ENCODE peak calls at places on chromosomes 1 and 21, in four cellular contexts. E is MM.1S, O is trophoblast cell, Y is body of pancreas. L is an unnamed sample.

GRCh38 chr1:15423355-15424077 is 13.8 kb downstream of the EFHD2 start:
- DNase-seq in E (no peak), O (no peak), Y (peak; percentile 63), L (peak; percentile 56)

GRCh38 chr1:167135281-167135840 is 41.5 kb downstream of the STYXL2 start:
- DNase-seq in E (no peak), O (no peak), Y (no peak), L (no peak)

GRCh38 chr1:195475568-195475967 is 1132.7 kb downstream of the KCNT2 start:
- DNase-seq in Y (no peak), E (no peak), O (no peak), L (no peak)

GRCh38 chr21:44572959-44573583 is 458 bp upstream of the KRTAP10-4 start:
- DNase-seq in E (no peak), Y (no peak), O (no peak), L (no peak)

GRCh38 chr1:220717800-220718640 is 27.9 kb downstream of the C1orf115 start:
- DNase-seq in E (no peak), O (no peak), Y (no peak), L (no peak)

GRCh38 chr1:234710381-234710780 is 100.4 kb upstream of the IRF2BP2 start:
- DNase-seq in E (no peak), Y (no peak), O (no peak), L (no peak)

GRCh38 chr21:18354947-18355346 is 48.6 kb downstream of the TMPRSS15 start:
- DNase-seq in Y (no peak), E (no peak), O (peak; percentile 3), L (no peak)

GRCh38 chr1:55542901-55543504 is 327.8 kb upstream of the USP24 start:
- DNase-seq in O (no peak), Y (no peak), E (no peak), L (no peak)

GRCh38 chr1:89489037-89489729 is 35.4 kb upstream of the LRRC8B start:
- DNase-seq in O (no peak), E (no peak), Y (no peak), L (no peak)

GRCh38 chr1:45846931-45847330 is 43.5 kb downstream of the MAST2 start:
- DNase-seq in O (no peak), E (no peak), Y (no peak), L (no peak)

GRCh38 chr1:225477296-225477911 is 49.6 kb upstream of the LBR start:
- DNase-seq in O (no peak), Y (no peak), E (no peak), L (no peak)

GRCh38 chr1:228793032-228793431 is 57.8 kb downstream of the RHOU start:
- DNase-seq in E (no peak), Y (no peak), O (no peak), L (no peak)

GRCh38 chr1:227901906-227902640 is 45.7 kb downstream of the WNT9A start:
- DNase-seq in E (no peak), Y (no peak), O (no peak), L (no peak)

GRCh38 chr1:46278807-46279206 is 24.6 kb downstream of the LRRC41 start:
- DNase-seq in Y (no peak), O (no peak), E (no peak), L (no peak)

GRCh38 chr1:159879977-159880376 is 17.5 kb upstream of the VSIG8 start:
- DNase-seq in O (peak; percentile 33), E (peak; percentile 61), Y (no peak), L (no peak)

GRCh38 chr1:23403735-23404486 is 20.6 kb downstream of the TCEA3 start:
- DNase-seq in E (peak; percentile 75), Y (peak; percentile 91), O (peak; percentile 76), L (peak; percentile 95)

GRCh38 chr1:169124459-169124858 is 18.0 kb downstream of the ATP1B1 start:
- DNase-seq in E (no peak), Y (peak; percentile 61), O (peak; percentile 77), L (no peak)

GRCh38 chr1:182629674-182630073 is 25.5 kb upstream of the RGS16 start:
- DNase-seq in E (no peak), Y (no peak), O (no peak), L (peak; percentile 32)

GRCh38 chr21:27164208-27165172 is 197.6 kb upstream of the ADAMTS5 start:
- DNase-seq in O (no peak), E (no peak), Y (no peak), L (no peak)

GRCh38 chr1:51472349-51472748 is 46.7 kb downstream of the EPS15 start:
- DNase-seq in E (no peak), Y (no peak), O (no peak), L (no peak)

GRCh38 chr1:154961207-154961496 is 430 bp downstream of the PYGO2 start:
- DNase-seq in Y (no peak), E (no peak), O (peak; percentile 45), L (no peak)

GRCh38 chr1:198932351-198932991 is 293.6 kb downstream of the PTPRC start:
- DNase-seq in O (peak; percentile 50), Y (no peak), E (no peak), L (no peak)

GRCh38 chr1:221470000-221470698 is 271.7 kb downstream of the DUSP10 start:
- DNase-seq in E (no peak), Y (no peak), O (peak; percentile 33), L (no peak)

GRCh38 chr1:110060034-110060661 is 10.3 kb downstream of the ALX3 start:
- DNase-seq in O (peak; percentile 28), Y (peak; percentile 41), E (peak; percentile 33), L (peak; percentile 54)

GRCh38 chr1:46301406-46302090 is 1.9 kb downstream of the LRRC41 start:
- DNase-seq in Y (no peak), E (no peak), O (peak; percentile 5), L (no peak)

GRCh38 chr1:3379934-3380333 is 74.5 kb upstream of the ARHGEF16 start:
- DNase-seq in O (no peak), Y (no peak), E (no peak), L (no peak)

GRCh38 chr1:37284053-37284452 is 190.3 kb upstream of the ZC3H12A start:
- DNase-seq in O (no peak), E (no peak), Y (no peak), L (no peak)

GRCh38 chr1:6127587-6128163 is 52.4 kb downstream of the CHD5 start:
- DNase-seq in E (peak; percentile 91), Y (peak; percentile 77), O (peak; percentile 70), L (peak; percentile 88)

GRCh38 chr1:192810253-192810880 is 1.5 kb downstream of the RGS2 start:
- DNase-seq in Y (no peak), O (no peak), E (peak; percentile 80), L (peak; percentile 63)

GRCh38 chr1:192812420-192813209 is 3.8 kb downstream of the RGS2 start:
- DNase-seq in E (no peak), Y (no peak), O (no peak), L (no peak)

GRCh38 chr1:192809286-192810252 is 730 bp downstream of the RGS2 start:
- DNase-seq in Y (peak; percentile 54), O (no peak), E (peak; percentile 64), L (no peak)

GRCh38 chr1:192808588-192809285 is at the start of gene RGS2:
- DNase-seq in O (peak; percentile 86), E (peak; percentile 98), Y (peak; percentile 94), L (peak; percentile 95)

GRCh38 chr1:192811594-192812239 is 2.9 kb downstream of the RGS2 start:
- DNase-seq in E (no peak), Y (no peak), O (no peak), L (no peak)
- H3K4me3 ChIP-seq in E (no peak overlapping the region), Y (no peak overlapping the region), O (no peak overlapping the region), L (no peak overlapping the region)

DNA sequence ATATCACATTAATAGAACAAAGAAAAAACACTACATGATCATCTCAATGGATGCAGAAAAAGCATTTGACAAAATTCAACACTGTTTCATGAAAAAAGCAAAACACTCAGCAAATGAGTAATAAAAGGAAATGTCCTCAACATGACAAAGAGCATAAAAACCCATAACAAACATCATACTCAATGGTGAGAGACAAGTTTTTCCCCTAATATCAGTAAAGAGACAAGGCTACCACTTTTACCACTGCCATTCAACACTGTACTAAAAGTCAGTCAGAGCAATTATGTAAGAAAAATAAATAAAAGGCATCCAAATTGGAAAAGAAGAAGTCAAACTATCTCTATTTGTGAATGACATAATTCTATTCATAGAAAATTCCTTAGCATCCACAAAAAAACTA is 64.3 kb downstream of the ZNF644 start:
- DNase-seq in Y (no peak), E (no peak), O (no peak), L (no peak)
- H3K9me3 ChIP-seq in Y (no peaks in the 10 kb centered on the region), E (no peaks in the 10 kb centered on the region), O (no peaks in the 10 kb centered on the region), L (no peaks in the 10 kb centered on the region)

GRCh38 chr1:21397813-21398188 is 42.1 kb upstream of the NBPF3 start:
- DNase-seq in E (no peak), O (no peak), Y (no peak), L (no peak)
- H3K4me3 ChIP-seq in E (no peak overlapping the region), O (no peak overlapping the region), Y (no peak overlapping the region), L (peak overlapping the region; percentile 14)

GRCh38 chr21:23401278-23401677 is 2206.0 kb downstream of the MRPL39 start:
- DNase-seq in E (peak; percentile 44), O (no peak), Y (no peak), L (no peak)
- H3K9me3 ChIP-seq in E (no peaks in the 10 kb centered on the region), O (no peaks in the 10 kb centered on the region), Y (no peaks in the 10 kb centered on the region), L (no peaks in the 10 kb centered on the region)

GRCh38 chr1:9626201-9626608 is 25.3 kb upstream of the PIK3CD start:
- DNase-seq in O (peak; percentile 90), Y (no peak), E (peak; percentile 71), L (no peak)
- H3K4me3 ChIP-seq in O (no peak overlapping the region), Y (no peak overlapping the region), E (no peak overlapping the region), L (no peak overlapping the region)

GRCh38 chr1:158323866-158324265 is 7.5 kb downstream of the CD1B start:
- DNase-seq in Y (no peak), O (no peak), E (no peak), L (no peak)
- H3K9me3 ChIP-seq in Y (no peaks in the 10 kb centered on the region), O (no peaks in the 10 kb centered on the region), E (no peaks in the 10 kb centered on the region), L (no peaks in the 10 kb centered on the region)

DNA sequence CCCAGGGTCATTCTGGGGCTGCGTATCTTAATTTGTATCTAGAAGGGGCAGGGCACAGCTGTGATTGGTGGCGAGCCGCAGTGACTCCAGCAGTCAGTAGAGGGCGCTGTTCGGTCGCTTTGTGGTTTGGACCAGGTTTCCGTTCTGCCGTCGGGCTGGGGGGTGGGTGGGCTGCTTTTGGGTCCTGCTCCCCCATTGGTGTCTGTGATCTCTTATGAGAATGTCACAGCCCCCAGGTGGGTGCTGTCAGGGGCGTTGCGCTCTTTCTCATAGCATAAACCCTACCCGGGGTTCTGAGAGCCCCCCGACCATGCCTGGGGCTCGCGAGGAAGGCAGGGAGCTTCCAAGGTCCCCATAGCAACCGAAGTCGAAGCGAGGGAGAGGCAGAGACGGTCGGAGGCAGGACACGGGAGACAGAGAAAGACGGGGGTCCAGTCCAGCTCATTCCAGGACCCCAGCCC is 5.4 kb downstream of the TFF3 start:
- DNase-seq in O (no peak), Y (peak; percentile 67), E (peak; percentile 60), L (peak; percentile 89)
- H3K4me3 ChIP-seq in O (no peak overlapping the region), Y (no peak overlapping the region), E (no peak overlapping the region), L (peak overlapping the region; percentile 16)

GRCh38 chr1:236029428-236029940 is 35.4 kb downstream of the NID1 start:
- DNase-seq in E (no peak), Y (no peak), O (no peak), L (no peak)
- H3K9me3 ChIP-seq in E (no peaks in the 10 kb centered on the region), Y (no peaks in the 10 kb centered on the region), O (no peaks in the 10 kb centered on the region), L (no peaks in the 10 kb centered on the region)